ENCODE peak calls at places on chromosome 13, in seven cellular contexts. I, C, G, X, S, M and A are unnamed samples.

GRCh38 chr13:109787135-109787954 is 962 bp upstream of the IRS2 start:
- DNase-seq in X (no peak), S (peak), C (no peak), M (peak), G (peak), I (no peak), A (peak)

GRCh38 chr13:105847532-105848295 is 687.7 kb downstream of the EFNB2 start:
- DNase-seq in I (no peak), S (no peak), G (no peak), C (no peak), M (no peak), X (no peak), A (no peak)

GRCh38 chr13:110431851-110432294 is 124.8 kb downstream of the COL4A2 start:
- DNase-seq in I (no peak), S (no peak), G (no peak), X (no peak), C (no peak), M (no peak), A (no peak)

GRCh38 chr13:109700176-109700575 is 86.2 kb downstream of the IRS2 start:
- DNase-seq in M (peak), X (peak), C (peak), S (no peak), G (peak), I (no peak), A (peak)

GRCh38 chr13:32142956-32143375 is 111.4 kb downstream of the FRY start:
- DNase-seq in X (peak), C (no peak), M (no peak), S (no peak), G (peak), I (no peak), A (no peak)

GRCh38 chr13:114071991-114072390 is 60.4 kb downstream of the RASA3 start:
- DNase-seq in X (no peak), S (no peak), C (no peak), I (no peak), M (no peak), G (no peak), A (peak)

GRCh38 chr13:99072356-99072755 is 94.5 kb upstream of the DOCK9 start:
- DNase-seq in M (no peak), X (no peak), I (no peak), C (no peak), S (no peak), G (no peak), A (no peak)

GRCh38 chr13:101575591-101575990 is 123.1 kb downstream of the ITGBL1 start:
- DNase-seq in M (no peak), C (peak), I (no peak), G (peak), X (peak), S (no peak), A (no peak)

GRCh38 chr13:65240773-65241172 is 1989.4 kb downstream of the PCDH9 start:
- DNase-seq in I (no peak), S (no peak), C (no peak), M (no peak), G (no peak), X (no peak), A (no peak)

GRCh38 chr13:28316841-28317240 is 178.1 kb downstream of the FLT1 start:
- DNase-seq in I (no peak), G (no peak), M (no peak), C (no peak), S (no peak), X (no peak), A (no peak)

GRCh38 chr13:75803175-75803611 is 167.1 kb downstream of the LMO7 start:
- DNase-seq in I (no peak), S (no peak), C (no peak), G (no peak), X (peak), M (peak), A (no peak)

GRCh38 chr13:113796948-113797676 is 38.1 kb downstream of the TMEM255B start:
- DNase-seq in C (no peak), X (no peak), I (no peak), M (no peak), G (no peak), S (no peak), A (no peak)

GRCh38 chr13:31043891-31044657 is 111.6 kb downstream of the TEX26 start:
- DNase-seq in M (peak), X (peak), S (peak), C (peak), I (peak), G (peak), A (peak)

GRCh38 chr13:33787051-33787591 is 30.8 kb upstream of the RFC3 start:
- DNase-seq in M (no peak), I (no peak), G (peak), C (no peak), X (no peak), S (no peak), A (no peak)

GRCh38 chr13:80048802-80049201 is 292.1 kb downstream of the SPRY2 start:
- DNase-seq in S (no peak), G (peak), M (peak), I (no peak), X (peak), C (peak), A (no peak)